ENCODE peak calls at places on chromosomes 12 and 14, in eight cellular contexts. U, P, X, A, K, R, T and B are unnamed samples.

GRCh38 chr12:130933269-130933995 is 20.3 kb upstream of the ADGRD1 start:
- DNase-seq in K (no peak), R (peak; percentile 71), U (no peak), A (no peak), P (no peak), X (peak; percentile 55), T (no peak), B (no peak)

GRCh38 chr14:69682607-69683263 is 71.3 kb downstream of the SUSD6 start:
- DNase-seq in P (no peak), U (no peak), A (no peak), R (no peak), K (no peak), T (peak; percentile 86), X (no peak), B (no peak)

GRCh38 chr12:40768125-40768864 is 76.1 kb downstream of the CNTN1 start:
- DNase-seq in K (no peak), U (no peak), P (no peak), T (no peak), R (no peak), A (no peak), X (no peak), B (no peak)

GRCh38 chr12:121724930-121725329 is 12.4 kb downstream of the TMEM120B start:
- DNase-seq in K (no peak), X (no peak), P (no peak), R (no peak), A (no peak), T (no peak), U (no peak), B (no peak)

GRCh38 chr12:65229441-65229840 is 49.0 kb upstream of the MSRB3 start:
- DNase-seq in P (no peak), R (no peak), T (peak; percentile 53), U (peak; percentile 53), K (no peak), X (no peak), A (no peak), B (no peak)

GRCh38 chr12:113479578-113480335 is 8.1 kb upstream of the LHX5 start:
- DNase-seq in A (peak; percentile 91), K (peak; percentile 51), P (no peak), R (no peak), X (peak; percentile 61), U (peak; percentile 6), T (peak; percentile 44), B (no peak)

GRCh38 chr12:112381421-112381897 is 772 bp downstream of the HECTD4 start:
- DNase-seq in A (peak; percentile 67), T (no peak), P (no peak), U (no peak), K (peak; percentile 24), R (peak; percentile 29), X (peak; percentile 40), B (no peak)

GRCh38 chr12:118737985-118738540 is 243.3 kb upstream of the SRRM4 start:
- DNase-seq in T (no peak), X (no peak), P (no peak), K (no peak), A (no peak), R (no peak), U (no peak), B (no peak)

GRCh38 chr12:128823216-128823915 is 392 bp downstream of the SLC15A4 start:
- DNase-seq in T (no peak), A (peak; percentile 77), X (peak; percentile 46), U (no peak), R (peak; percentile 41), P (no peak), K (peak; percentile 46), B (no peak)

GRCh38 chr12:7787574-7788315 is 1.5 kb upstream of the NANOG start:
- DNase-seq in R (no peak), P (no peak), A (peak; percentile 71), X (no peak), T (peak; percentile 53), U (no peak), K (peak; percentile 73), B (no peak)

GRCh38 chr14:83583201-83583600 is 1946.7 kb upstream of the FLRT2 start:
- DNase-seq in K (no peak), A (no peak), U (no peak), R (no peak), T (no peak), P (no peak), X (no peak), B (no peak)

GRCh38 chr12:2733493-2734252 is 61.1 kb upstream of the FKBP4 start:
- DNase-seq in R (no peak), T (no peak), A (no peak), X (no peak), U (no peak), K (no peak), P (no peak), B (no peak)

GRCh38 chr12:3077572-3078081 is 448 bp downstream of the TSPAN9 start:
- DNase-seq in R (peak; percentile 51), A (no peak), U (no peak), X (peak; percentile 31), T (peak; percentile 69), P (no peak), K (peak; percentile 34), B (no peak)

GRCh38 chr14:102949062-102949800 is 26.8 kb downstream of the AMN start:
- DNase-seq in U (no peak), A (no peak), K (no peak), T (no peak), P (no peak), R (no peak), X (no peak), B (no peak)

GRCh38 chr12:8603858-8604257 is 8.8 kb downstream of the AICDA start:
- DNase-seq in P (no peak), A (no peak), K (no peak), T (no peak), R (no peak), X (no peak), U (no peak), B (no peak)

GRCh38 chr14:86858043-86858442 is 1134.9 kb downstream of the GALC start:
- DNase-seq in K (no peak), T (peak; percentile 56), A (no peak), X (no peak), U (peak; percentile 78), R (no peak), P (no peak), B (no peak)

GRCh38 chr12:51687142-51687935 is 96.3 kb downstream of the SCN8A start:
- DNase-seq in U (no peak), P (no peak), A (no peak), X (no peak), T (peak; percentile 61), R (no peak), K (no peak), B (no peak)

GRCh38 chr14:38623661-38624060 is 367.8 kb upstream of the CLEC14A start:
- DNase-seq in R (no peak), T (no peak), K (no peak), X (no peak), A (no peak), P (no peak), U (no peak), B (no peak)

GRCh38 chr12:63351370-63351769 is 200.4 kb upstream of the AVPR1A start:
- DNase-seq in X (no peak), K (no peak), U (no peak), P (no peak), A (no peak), T (no peak), R (no peak), B (no peak)

GRCh38 chr12:203462-204260 is 10.3 kb downstream of the SLC6A12 start:
- DNase-seq in A (no peak), R (peak; percentile 44), P (no peak), U (no peak), X (peak; percentile 67), T (no peak), K (peak; percentile 62), B (no peak)

GRCh38 chr12:26062566-26062965 is 62.3 kb downstream of the BHLHE41 start:
- DNase-seq in X (no peak), T (peak; percentile 58), U (peak; percentile 70), A (no peak), R (no peak), K (no peak), P (no peak), B (no peak)

GRCh38 chr14:85024931-85025330 is 505.0 kb upstream of the FLRT2 start:
- DNase-seq in U (no peak), K (no peak), T (no peak), R (no peak), P (no peak), X (no peak), A (no peak), B (no peak)

GRCh38 chr14:61753631-61754030 is 8.6 kb upstream of the SNAPC1 start:
- DNase-seq in T (no peak), P (no peak), U (no peak), A (no peak), K (no peak), X (no peak), R (no peak), B (no peak)

GRCh38 chr12:72230589-72230988 is 41.6 kb upstream of the TRHDE start:
- DNase-seq in A (no peak), X (no peak), P (no peak), R (no peak), U (no peak), K (no peak), T (peak; percentile 16), B (no peak)

GRCh38 chr14:49314756-49315155 is 271.4 kb downstream of the RPS29 start:
- DNase-seq in K (no peak), X (no peak), A (no peak), T (peak; percentile 28), P (no peak), U (no peak), R (no peak), B (no peak)

GRCh38 chr14:47539065-47539464 is 136.3 kb downstream of the MDGA2 start:
- DNase-seq in X (no peak), U (peak; percentile 1), K (no peak), P (peak; percentile 21), R (no peak), A (peak; percentile 45), T (no peak), B (no peak)

GRCh38 chr12:68113644-68114043 is 45.9 kb downstream of the IFNG start:
- DNase-seq in X (no peak), K (peak; percentile 10), P (no peak), T (no peak), U (no peak), A (peak; percentile 44), R (no peak), B (no peak)